ENCODE peak calls at places on chromosomes 1 and 21, in five cellular contexts. S, T, Y, R and W are unnamed samples.

GRCh38 chr1:86258106-86258505 is 101.5 kb upstream of the COL24A1 start:
- DNase-seq in R (no peak), T (peak), Y (no peak), S (no peak), W (no peak)

GRCh38 chr1:148161252-148161901 is 9.3 kb upstream of the NBPF11 start:
- DNase-seq in Y (no peak), R (no peak), S (no peak), T (no peak), W (no peak)

GRCh38 chr1:67795179-67795916 is 37.9 kb downstream of the GNG12 start:
- DNase-seq in R (no peak), Y (no peak), S (no peak), T (no peak), W (no peak)

GRCh38 chr1:6859415-6860343 is 74.4 kb downstream of the CAMTA1 start:
- DNase-seq in R (no peak), T (peak), Y (no peak), S (no peak), W (no peak)

GRCh38 chr1:42848823-42849537 is 2.6 kb downstream of the ZNF691 start:
- DNase-seq in T (no peak), R (no peak), Y (no peak), S (no peak), W (no peak)

GRCh38 chr1:58882322-58882951 is 98.6 kb upstream of the JUN start:
- DNase-seq in T (no peak), Y (no peak), S (no peak), R (no peak), W (no peak)

GRCh38 chr1:29516063-29516820 is 279.9 kb downstream of the PTPRU start:
- DNase-seq in S (no peak), Y (no peak), T (no peak), R (no peak), W (no peak)

GRCh38 chr1:64006276-64007051 is 197.0 kb upstream of the UBE2U start:
- DNase-seq in Y (no peak), R (no peak), T (peak), S (peak), W (no peak)

DNA sequence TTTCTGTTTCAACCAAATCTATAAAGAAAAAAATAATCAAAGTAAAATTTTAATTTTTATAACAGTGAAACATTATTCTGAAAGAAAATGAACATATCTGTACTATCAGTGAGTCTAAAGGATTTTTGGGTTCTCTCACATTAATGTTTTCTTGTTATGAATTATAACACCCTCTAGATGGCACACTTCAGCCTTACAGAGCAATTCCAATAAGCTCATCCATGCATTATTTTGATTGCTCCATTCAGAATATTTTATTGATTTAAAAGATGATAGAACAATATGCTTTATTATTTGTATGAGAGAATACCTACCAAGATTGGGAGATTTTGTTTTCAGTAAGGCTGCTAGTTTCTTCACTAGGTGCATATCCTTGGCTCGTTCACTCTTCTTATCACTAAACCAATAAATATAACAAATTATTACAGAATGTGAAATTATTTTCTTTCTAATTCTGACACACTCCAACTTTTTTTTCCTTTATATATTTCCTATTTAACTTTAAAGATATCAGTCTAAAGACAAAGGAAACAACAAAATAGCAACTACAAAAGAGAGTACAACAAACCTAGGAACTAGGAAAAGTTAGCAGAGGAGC is 82.4 kb downstream of the RAB3GAP2 start:
- DNase-seq in T (peak), R (peak), S (peak), Y (no peak), W (peak)
- TF ChIP-seq BHLHE40 in T (no peak), R (no peak), S (no peak), Y (no peak), W (no peak)

GRCh38 chr1:161849518-161849917 is 83.4 kb downstream of the ATF6 start:
- DNase-seq in S (no peak), R (no peak), Y (no peak), T (peak), W (no peak)
- TF ChIP-seq BHLHE40 in S (no peak), R (no peak), Y (no peak), T (no peak), W (no peak)

GRCh38 chr1:225461533-225462428 is 33.9 kb upstream of the LBR start:
- DNase-seq in S (no peak), T (no peak), R (no peak), Y (no peak), W (no peak)
- TF ChIP-seq BHLHE40 in S (no peak), T (no peak), R (no peak), Y (no peak), W (no peak)

DNA sequence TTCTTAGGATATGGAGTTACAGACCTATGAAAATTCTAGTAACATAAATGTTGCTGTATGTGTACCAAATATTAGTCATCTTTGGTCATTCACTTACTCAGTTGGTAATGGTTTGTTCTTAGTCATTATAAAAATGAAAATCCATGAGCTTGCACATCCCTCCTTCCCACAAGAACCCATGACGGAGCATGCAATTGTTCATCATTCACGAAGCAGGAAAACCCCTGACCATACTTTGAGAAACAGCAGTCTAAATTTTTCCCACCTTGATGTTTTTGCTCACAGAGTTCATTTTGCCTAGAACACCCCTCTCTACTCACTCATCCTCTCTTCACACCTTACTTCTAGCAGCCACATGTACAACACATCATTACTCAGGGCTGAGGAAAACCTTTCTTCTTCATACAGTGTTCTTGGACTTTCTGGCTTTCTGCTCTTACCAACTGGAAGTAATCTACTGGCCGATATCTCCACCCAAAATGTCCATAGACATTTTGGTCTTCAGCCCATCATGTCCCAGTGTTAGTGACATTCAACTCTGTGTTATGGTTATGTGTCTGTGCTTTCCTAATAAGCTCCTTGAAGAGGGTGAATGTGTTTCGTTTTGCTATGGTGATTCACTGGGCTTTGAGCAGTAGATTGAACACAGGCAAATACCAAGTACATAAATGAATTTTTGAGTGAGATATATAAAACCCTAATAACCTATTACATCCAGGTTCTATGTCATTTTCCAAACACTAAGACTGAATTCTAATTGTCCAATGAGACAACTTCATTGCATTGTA is 189.9 kb downstream of the ZC3H11B start:
- DNase-seq in S (no peak), T (peak), Y (peak), R (no peak), W (no peak)
- TF ChIP-seq BHLHE40 in S (no peak), T (no peak), Y (no peak), R (no peak), W (no peak)

GRCh38 chr21:43880111-43880985 is 15.3 kb downstream of the AGPAT3 start:
- DNase-seq in Y (no peak), T (peak), S (no peak), R (no peak), W (no peak)
- TF ChIP-seq BHLHE40 in Y (no peak), T (no peak), S (no peak), R (no peak), W (no peak)

GRCh38 chr21:35743571-35743970 is 316.8 kb downstream of the SETD4 start:
- DNase-seq in R (no peak), T (peak), S (no peak), Y (no peak), W (no peak)
- TF ChIP-seq BHLHE40 in R (no peak), T (no peak), S (no peak), Y (no peak), W (no peak)

GRCh38 chr21:15749045-15749867 is 19.5 kb downstream of the USP25 start:
- DNase-seq in T (peak), S (no peak), Y (no peak), R (no peak), W (no peak)
- TF ChIP-seq BHLHE40 in T (no peak), S (no peak), Y (no peak), R (no peak), W (no peak)